ENCODE peak calls at places on chromosome 14, in four cellular contexts. E, G, T and L are unnamed samples. For H3K27me3 and H3K4me1, the result is how much of the 10 kb centered on the place peaks cover.

GRCh38 chr14:91693342-91693741 is 38.5 kb downstream of the CATSPERB start:
- DNase-seq in T (peak), G (no peak), E (no peak), L (no peak)

GRCh38 chr14:53452005-53452678 is 299.0 kb upstream of the DDHD1 start:
- DNase-seq in E (no peak), T (no peak), G (no peak), L (no peak)

GRCh38 chr14:49017451-49017850 is 568.7 kb downstream of the RPS29 start:
- DNase-seq in T (no peak), G (no peak), E (no peak), L (no peak)

GRCh38 chr14:64704743-64705405 is 650 bp downstream of the PLEKHG3 start:
- DNase-seq in G (peak), E (no peak), T (peak), L (peak)

GRCh38 chr14:75450381-75451276 is 22.8 kb downstream of the JDP2 start:
- DNase-seq in E (peak), T (no peak), G (no peak), L (no peak)

GRCh38 chr14:61221906-61222305 is 59.2 kb downstream of the TMEM30B start:
- DNase-seq in E (no peak), G (no peak), T (no peak), L (no peak)

GRCh38 chr14:55713496-55713895 is 133.5 kb downstream of the KTN1 start:
- DNase-seq in E (no peak), G (no peak), T (peak), L (no peak)

GRCh38 chr14:31025335-31026075 is at the start of gene AP4S1:
- DNase-seq in E (peak), T (no peak), G (peak), L (peak)

GRCh38 chr14:104280902-104281767 is 142.7 kb downstream of the KIF26A start:
- DNase-seq in G (no peak), T (no peak), E (no peak), L (peak)

GRCh38 chr14:52895000-52895399 is 55.9 kb downstream of the FERMT2 start:
- DNase-seq in T (no peak), G (no peak), E (no peak), L (no peak)

GRCh38 chr14:63155511-63156189 is 48.6 kb upstream of the RHOJ start:
- DNase-seq in E (no peak), T (peak), G (no peak), L (no peak)

GRCh38 chr14:54786816-54787215 is 115.8 kb downstream of the GCH1 start:
- DNase-seq in G (no peak), T (no peak), E (no peak), L (no peak)

DNA sequence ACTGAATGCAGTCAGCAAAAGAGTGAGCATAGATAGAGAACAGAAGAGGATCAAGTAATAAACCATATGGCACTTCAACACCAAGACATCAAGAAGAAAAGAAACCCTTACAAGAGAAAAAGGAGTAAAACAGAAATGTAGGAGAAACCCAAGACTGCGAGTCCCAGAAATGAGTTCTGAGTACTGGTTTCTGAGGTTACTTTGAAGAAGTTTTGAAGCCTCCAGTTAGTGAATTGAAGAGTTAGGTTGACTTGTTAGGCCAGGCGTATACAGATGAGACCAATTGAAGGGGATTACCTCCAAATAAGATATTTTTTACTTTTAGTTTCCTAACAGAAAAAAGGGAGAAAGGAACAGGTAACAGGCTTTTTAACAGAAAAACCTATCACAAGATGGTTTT is 162.2 kb upstream of the SSTR1 start:
- DNase-seq in T (no peak), G (no peak), E (no peak), L (no peak)
- H3K27me3 ChIP-seq in T (under half), G (under half), E (under half), L (under half)

DNA sequence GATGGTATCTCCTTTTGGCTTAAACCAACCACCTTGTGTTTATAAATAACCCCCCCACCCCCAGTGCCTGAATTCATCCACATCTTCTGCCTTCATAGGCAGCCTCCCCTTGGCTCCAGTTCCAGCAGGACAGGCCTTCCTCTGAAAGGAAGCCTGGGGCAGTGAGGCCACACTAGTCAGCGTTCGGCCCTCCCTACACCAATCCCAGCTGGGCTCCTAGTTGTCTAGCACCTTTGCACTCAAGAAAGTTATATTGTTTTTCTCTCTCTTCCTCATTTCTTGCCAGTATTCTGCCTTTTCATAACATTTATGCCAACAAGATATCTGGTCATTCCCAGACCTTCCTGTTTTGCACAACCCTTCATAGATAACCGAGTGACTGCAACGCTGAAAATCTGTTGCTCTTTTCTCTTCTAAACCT is 73.1 kb upstream of the ACTN1 start:
- DNase-seq in T (peak), G (no peak), E (no peak), L (no peak)
- H3K4me1 ChIP-seq in T (under half), G (under half), E (under half), L (under half)

DNA sequence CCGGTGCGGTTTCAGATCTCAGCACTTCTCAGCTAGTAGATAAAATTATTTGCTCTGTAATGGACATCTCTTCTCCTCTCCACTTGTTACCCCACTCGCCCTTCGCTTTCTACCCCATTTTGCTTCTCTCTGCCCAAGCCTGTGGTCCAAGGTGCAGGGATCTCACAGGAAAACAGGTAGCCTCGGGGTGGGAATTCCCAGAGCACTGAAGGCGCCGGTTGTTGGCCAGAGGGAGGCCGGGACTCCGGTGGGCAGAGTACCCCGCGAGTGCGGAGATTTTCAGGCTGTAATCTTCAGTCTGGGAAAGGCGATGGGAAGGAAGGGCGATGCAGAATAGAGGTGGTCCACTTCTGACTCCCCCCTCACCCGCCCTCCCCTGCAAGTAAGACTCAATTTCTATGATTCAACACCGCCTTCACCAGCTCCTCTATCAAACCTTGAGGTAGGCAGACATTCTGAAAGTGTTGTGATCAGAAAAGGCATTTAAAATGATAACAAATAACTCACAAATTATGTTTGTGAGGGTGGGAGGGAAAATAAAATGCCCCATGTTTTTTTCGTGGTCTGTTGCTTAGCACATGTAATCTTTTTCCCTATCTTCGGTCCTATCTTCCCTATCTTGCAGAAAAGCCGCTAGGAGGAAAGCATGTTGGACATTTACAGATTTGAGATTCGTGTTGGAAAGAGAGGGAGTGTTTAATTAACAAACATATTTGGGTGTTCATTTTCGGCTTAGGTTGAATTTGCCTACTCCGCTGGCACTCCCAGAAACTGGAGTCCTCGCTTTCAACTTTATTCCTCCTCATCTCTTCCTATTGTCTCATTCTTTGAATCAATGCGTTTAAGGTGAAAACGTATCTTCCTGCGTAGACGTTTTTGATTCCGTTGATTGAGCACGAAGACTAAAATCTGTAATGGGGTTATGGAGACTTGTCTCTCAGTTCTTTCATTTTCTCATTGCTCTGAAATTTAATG is 8.5 kb downstream of the FOXG1 start:
- DNase-seq in E (no peak), G (no peak), T (no peak), L (no peak)
- H3K27me3 ChIP-seq in E (under half), G (under half), T (half or more), L (under half)

GRCh38 chr14:73236752-73237218 is 521 bp upstream of the PAPLN start:
- DNase-seq in T (no peak), G (peak), E (no peak), L (no peak)
- H3K4me1 ChIP-seq in T (under half), G (under half), E (under half), L (under half)